ENCODE peak calls at places on chromosomes 1 and 21, in four cellular contexts. One of them, this sample, is unnamed.
A peak's percentile ranks its signal among the peaks of the same experiment; 100 is the strongest.

GRCh38 chr1:2276803-2277580 is 48.9 kb downstream of the SKI start:
- DNase-seq in A549: no peak
- DNase-seq in heart left ventricle: no peak
- DNase-seq in mammary epithelial cell: no peak
- DNase-seq in this sample: peak; percentile 55

GRCh38 chr1:213279410-213279809 is 228.4 kb downstream of the RPS6KC1 start:
- DNase-seq in A549: no peak
- DNase-seq in heart left ventricle: no peak
- DNase-seq in mammary epithelial cell: no peak
- DNase-seq in this sample: no peak

GRCh38 chr1:244054924-244055263 is 3.8 kb downstream of the ZBTB18 start:
- DNase-seq in A549: no peak
- DNase-seq in heart left ventricle: no peak
- DNase-seq in mammary epithelial cell: no peak
- DNase-seq in this sample: no peak

GRCh38 chr1:13587256-13588030 is 3.8 kb downstream of the PDPN start:
- DNase-seq in A549: no peak
- DNase-seq in heart left ventricle: no peak
- DNase-seq in mammary epithelial cell: peak; percentile 49
- DNase-seq in this sample: peak; percentile 40

GRCh38 chr1:5165747-5166146 is 511.3 kb downstream of the AJAP1 start:
- DNase-seq in A549: no peak
- DNase-seq in heart left ventricle: no peak
- DNase-seq in mammary epithelial cell: no peak
- DNase-seq in this sample: no peak

GRCh38 chr1:2111674-2112035 is 61.4 kb downstream of the PRKCZ start:
- DNase-seq in A549: no peak
- DNase-seq in heart left ventricle: no peak
- DNase-seq in mammary epithelial cell: no peak
- DNase-seq in this sample: no peak

GRCh38 chr1:95381980-95382379 is 148.0 kb downstream of the RWDD3 start:
- DNase-seq in A549: no peak
- DNase-seq in heart left ventricle: no peak
- DNase-seq in mammary epithelial cell: no peak
- DNase-seq in this sample: no peak

GRCh38 chr21:37435719-37436118 is 69.1 kb downstream of the DYRK1A start:
- DNase-seq in A549: no peak
- DNase-seq in heart left ventricle: no peak
- DNase-seq in mammary epithelial cell: no peak
- DNase-seq in this sample: no peak

GRCh38 chr21:45080639-45081414 is 6.4 kb downstream of the ADARB1 start:
- DNase-seq in A549: no peak
- DNase-seq in heart left ventricle: no peak
- DNase-seq in mammary epithelial cell: no peak
- DNase-seq in this sample: peak; percentile 91

GRCh38 chr1:11804666-11805453 is 904 bp downstream of the MTHFR start:
- DNase-seq in A549: no peak
- DNase-seq in heart left ventricle: peak; percentile 80
- DNase-seq in mammary epithelial cell: peak; percentile 70
- DNase-seq in this sample: peak; percentile 70

GRCh38 chr1:247228133-247228532 is 27.7 kb upstream of the VN1R5 start:
- DNase-seq in A549: no peak
- DNase-seq in heart left ventricle: no peak
- DNase-seq in mammary epithelial cell: peak; percentile 16
- DNase-seq in this sample: peak; percentile 26

GRCh38 chr1:173204693-173205092 is 2.4 kb downstream of the TNFSF4 start:
- DNase-seq in A549: no peak
- DNase-seq in heart left ventricle: no peak
- DNase-seq in mammary epithelial cell: no peak
- DNase-seq in this sample: no peak

GRCh38 chr1:202561726-202562442 is 148.4 kb downstream of the SYT2 start:
- DNase-seq in A549: no peak
- DNase-seq in heart left ventricle: no peak
- DNase-seq in mammary epithelial cell: no peak
- DNase-seq in this sample: no peak

DNA sequence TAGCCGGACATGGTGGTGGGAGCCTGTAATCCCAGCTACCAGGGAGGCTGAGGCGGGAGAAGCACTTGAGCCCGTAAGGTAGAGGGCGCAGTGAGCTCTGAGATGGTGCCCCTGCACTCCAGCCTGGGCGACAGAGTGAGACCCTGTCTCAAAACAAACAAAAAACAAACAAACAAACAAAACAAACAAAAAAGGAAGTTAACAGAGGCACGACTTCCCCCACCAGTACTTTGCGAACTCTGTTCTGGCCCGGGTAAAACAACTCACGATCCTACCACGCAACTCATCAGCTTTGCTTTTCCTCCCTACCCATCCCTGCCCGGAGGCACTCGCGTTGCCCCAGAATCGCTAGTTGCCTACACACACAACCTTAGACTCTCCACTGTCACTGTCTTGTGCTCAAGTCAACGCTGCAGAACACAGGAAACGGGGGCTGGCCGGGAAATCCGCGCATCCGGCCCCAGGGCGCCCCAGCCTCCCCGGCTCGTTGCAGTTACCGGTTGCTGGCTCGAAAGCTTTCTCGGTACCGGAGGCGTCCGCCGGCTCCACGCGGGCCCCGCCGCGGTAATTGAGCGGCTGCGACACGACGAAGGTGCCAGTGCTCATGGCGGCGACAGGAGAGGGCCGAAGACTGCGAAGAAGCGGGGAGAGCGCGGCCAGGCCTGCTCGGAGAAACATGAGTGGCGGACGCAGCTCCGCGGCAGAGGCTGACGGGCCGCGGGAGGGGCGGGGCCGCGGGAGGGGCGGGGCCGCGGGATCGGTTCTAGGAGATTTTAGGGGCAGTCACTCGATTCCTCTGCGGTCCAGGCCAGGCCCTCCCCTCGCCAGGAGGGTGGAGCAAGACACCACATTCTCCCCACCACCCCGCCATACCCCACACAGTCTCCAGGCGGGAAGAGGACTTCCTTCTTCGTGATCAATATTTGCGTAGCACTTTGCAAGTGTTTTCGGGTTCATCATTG is at the start of gene ALDH9A1:
- DNase-seq in A549: peak; percentile 86
- DNase-seq in heart left ventricle: peak; percentile 89
- DNase-seq in mammary epithelial cell: peak; percentile 80
- DNase-seq in this sample: peak; percentile 82
- TF ChIP-seq CTCF in A549: peak; percentile 58
- TF ChIP-seq CTCF in heart left ventricle: peak; percentile 29
- TF ChIP-seq CTCF in mammary epithelial cell: peak; percentile 34
- TF ChIP-seq CTCF in this sample: peak; percentile 34

DNA sequence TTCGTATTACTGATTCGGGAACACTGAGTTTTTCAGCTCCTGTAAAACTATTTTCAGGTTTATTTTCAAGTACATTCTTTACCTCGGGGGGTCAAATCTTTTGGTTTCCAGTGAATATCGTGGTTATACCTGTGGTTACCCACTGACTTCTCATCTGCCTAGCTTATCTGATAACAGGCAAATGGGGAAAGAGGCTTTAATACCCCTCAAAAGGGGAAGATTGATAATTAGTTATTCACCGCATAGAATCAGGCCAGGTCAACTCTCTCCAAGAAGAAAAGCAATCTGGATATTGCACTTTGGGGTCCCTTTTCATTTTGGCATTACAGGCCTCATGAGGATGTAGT is 23.0 kb downstream of the RUNX1 start:
- DNase-seq in A549: no peak
- DNase-seq in heart left ventricle: no peak
- DNase-seq in mammary epithelial cell: no peak
- DNase-seq in this sample: peak; percentile 16
- H3K4me3 ChIP-seq in A549: no peak overlapping the region
- H3K4me3 ChIP-seq in heart left ventricle: no peak overlapping the region
- H3K4me3 ChIP-seq in mammary epithelial cell: no peak overlapping the region
- H3K4me3 ChIP-seq in this sample: peak overlapping the region; percentile 35

GRCh38 chr1:199836430-199836829 is 191.1 kb upstream of the NR5A2 start:
- DNase-seq in A549: no peak
- DNase-seq in heart left ventricle: no peak
- DNase-seq in mammary epithelial cell: no peak
- DNase-seq in this sample: no peak
- TF ChIP-seq CTCF in A549: no peak
- TF ChIP-seq CTCF in heart left ventricle: no peak
- TF ChIP-seq CTCF in mammary epithelial cell: no peak
- TF ChIP-seq CTCF in this sample: no peak

GRCh38 chr21:34885125-34885524 is 164.0 kb downstream of the RUNX1 start:
- DNase-seq in A549: no peak
- DNase-seq in heart left ventricle: no peak
- DNase-seq in mammary epithelial cell: no peak
- DNase-seq in this sample: peak; percentile 37
- H3K4me3 ChIP-seq in A549: peak overlapping the region; percentile 72
- H3K4me3 ChIP-seq in heart left ventricle: peak overlapping the region; percentile 68
- H3K4me3 ChIP-seq in mammary epithelial cell: peak overlapping the region; percentile 89
- H3K4me3 ChIP-seq in this sample: peak overlapping the region; percentile 84

This sample was measured in fibroblast of villous mesenchyme.